ENCODE peak calls at places on chromosomes 1 and 21, in nine cellular contexts. V is AML-193, X is cardiac muscle cell, A is naive B cell, G is body of pancreas, M is GM12878, R is AG09319, C is EL, L is astrocyte of the spinal cord. K is an unnamed sample.

GRCh38 chr1:24707659-24708058 is 37.6 kb upstream of the CLIC4 start:
- DNase-seq in V (no peak), X (no peak), A (no peak), G (no peak), M (no peak), R (no peak), C (peak), L (no peak), K (no peak)

GRCh38 chr1:33575324-33575879 is 103.0 kb downstream of the ZSCAN20 start:
- DNase-seq in V (no peak), X (peak), A (no peak), G (no peak), M (no peak), R (no peak), C (no peak), L (no peak), K (peak)

GRCh38 chr1:32334274-32334861 is 1.7 kb downstream of the MARCKSL1 start:
- DNase-seq in V (no peak), X (peak), A (no peak), G (no peak), M (no peak), R (no peak), C (no peak), L (no peak), K (no peak)

GRCh38 chr1:228691926-228692325 is 43.4 kb upstream of the RHOU start:
- DNase-seq in V (peak), X (peak), A (no peak), G (peak), M (no peak), R (no peak), C (peak), L (peak), K (peak)

GRCh38 chr1:3899776-3900149 is 309 bp downstream of the C1orf174 start:
- DNase-seq in V (no peak), X (no peak), A (no peak), G (no peak), M (no peak), R (no peak), C (no peak), L (no peak), K (peak)

GRCh38 chr1:12728391-12728790 is 12.5 kb downstream of the AADACL3 start:
- DNase-seq in V (no peak), X (no peak), A (no peak), G (no peak), M (no peak), R (no peak), C (no peak), L (no peak), K (no peak)

GRCh38 chr1:161843156-161843555 is 77.0 kb downstream of the ATF6 start:
- DNase-seq in V (no peak), X (no peak), A (no peak), G (no peak), M (no peak), R (no peak), C (no peak), L (no peak), K (no peak)

GRCh38 chr21:45736705-45737484 is 93.4 kb downstream of the PCBP3 start:
- DNase-seq in V (no peak), X (no peak), A (no peak), G (no peak), M (no peak), R (no peak), C (no peak), L (no peak), K (no peak)

GRCh38 chr21:26801524-26801923 is 43.7 kb downstream of the ADAMTS1 start:
- DNase-seq in V (no peak), X (no peak), A (no peak), G (no peak), M (no peak), R (peak), C (peak), L (peak), K (no peak)

GRCh38 chr1:149917590-149918144 is at the start of gene SV2A:
- DNase-seq in V (peak), X (peak), A (no peak), G (peak), M (no peak), R (peak), C (peak), L (peak), K (peak)

GRCh38 chr1:13805431-13805830 is 105.4 kb downstream of the PRDM2 start:
- DNase-seq in V (no peak), X (no peak), A (no peak), G (no peak), M (no peak), R (no peak), C (no peak), L (no peak), K (no peak)